ENCODE peak calls at places on chromosomes 13 and 19, in nine cellular contexts. One of them, this sample, is unnamed.

GRCh38 chr19:15124572-15125231 is 17.5 kb downstream of the SYDE1 start:
- DNase-seq in brain microvascular endothelial cell: no peak
- DNase-seq in GM06990: peak; percentile 35
- DNase-seq in breast epithelium: no peak
- DNase-seq in prostate gland: peak; percentile 15
- DNase-seq in endodermal cell: no peak
- DNase-seq in dorsolateral prefrontal cortex: peak; percentile 37
- DNase-seq in pancreas: peak; percentile 90
- DNase-seq in right atrium auricular region: no peak
- DNase-seq in this sample: no peak

GRCh38 chr19:3065675-3066357 is 3.5 kb upstream of the TLE5 start:
- DNase-seq in brain microvascular endothelial cell: no peak
- DNase-seq in GM06990: peak; percentile 87
- DNase-seq in breast epithelium: no peak
- DNase-seq in prostate gland: no peak
- DNase-seq in endodermal cell: no peak
- DNase-seq in dorsolateral prefrontal cortex: no peak
- DNase-seq in pancreas: peak; percentile 80
- DNase-seq in right atrium auricular region: no peak
- DNase-seq in this sample: no peak

GRCh38 chr13:64428196-64428595 is 2801.9 kb downstream of the PCDH9 start:
- DNase-seq in brain microvascular endothelial cell: no peak
- DNase-seq in GM06990: no peak
- DNase-seq in breast epithelium: no peak
- DNase-seq in prostate gland: no peak
- DNase-seq in endodermal cell: no peak
- DNase-seq in dorsolateral prefrontal cortex: no peak
- DNase-seq in pancreas: no peak
- DNase-seq in right atrium auricular region: no peak
- DNase-seq in this sample: peak; percentile 54

GRCh38 chr19:43555185-43555770 is 20.0 kb downstream of the XRCC1 start:
- DNase-seq in brain microvascular endothelial cell: peak; percentile 68
- DNase-seq in GM06990: no peak
- DNase-seq in breast epithelium: no peak
- DNase-seq in prostate gland: peak; percentile 68
- DNase-seq in endodermal cell: peak; percentile 97
- DNase-seq in dorsolateral prefrontal cortex: peak; percentile 77
- DNase-seq in pancreas: no peak
- DNase-seq in right atrium auricular region: peak; percentile 64
- DNase-seq in this sample: no peak

GRCh38 chr13:48393698-48394085 is 19.2 kb downstream of the LPAR6 start:
- DNase-seq in brain microvascular endothelial cell: no peak
- DNase-seq in GM06990: no peak
- DNase-seq in breast epithelium: no peak
- DNase-seq in prostate gland: no peak
- DNase-seq in endodermal cell: no peak
- DNase-seq in dorsolateral prefrontal cortex: no peak
- DNase-seq in pancreas: no peak
- DNase-seq in right atrium auricular region: no peak
- DNase-seq in this sample: no peak

GRCh38 chr13:99988469-99989375 is 7.1 kb downstream of the ZIC2 start:
- DNase-seq in brain microvascular endothelial cell: no peak
- DNase-seq in GM06990: no peak
- DNase-seq in breast epithelium: no peak
- DNase-seq in prostate gland: no peak
- DNase-seq in endodermal cell: peak; percentile 88
- DNase-seq in dorsolateral prefrontal cortex: no peak
- DNase-seq in pancreas: no peak
- DNase-seq in right atrium auricular region: no peak
- DNase-seq in this sample: no peak

GRCh38 chr13:29716493-29716892 is 121.0 kb upstream of the SLC7A1 start:
- DNase-seq in brain microvascular endothelial cell: no peak
- DNase-seq in GM06990: no peak
- DNase-seq in breast epithelium: no peak
- DNase-seq in prostate gland: no peak
- DNase-seq in endodermal cell: no peak
- DNase-seq in dorsolateral prefrontal cortex: no peak
- DNase-seq in pancreas: no peak
- DNase-seq in right atrium auricular region: no peak
- DNase-seq in this sample: no peak

GRCh38 chr19:41691268-41691970 is 3.3 kb upstream of the CEACAM7 start:
- DNase-seq in brain microvascular endothelial cell: no peak
- DNase-seq in GM06990: no peak
- DNase-seq in breast epithelium: no peak
- DNase-seq in prostate gland: no peak
- DNase-seq in endodermal cell: peak; percentile 87
- DNase-seq in dorsolateral prefrontal cortex: no peak
- DNase-seq in pancreas: no peak
- DNase-seq in right atrium auricular region: peak; percentile 9
- DNase-seq in this sample: no peak

GRCh38 chr19:6087074-6087506 is 23.2 kb downstream of the RFX2 start:
- DNase-seq in brain microvascular endothelial cell: no peak
- DNase-seq in GM06990: peak; percentile 67
- DNase-seq in breast epithelium: no peak
- DNase-seq in prostate gland: no peak
- DNase-seq in endodermal cell: peak; percentile 69
- DNase-seq in dorsolateral prefrontal cortex: no peak
- DNase-seq in pancreas: no peak
- DNase-seq in right atrium auricular region: no peak
- DNase-seq in this sample: no peak

GRCh38 chr13:30580852-30581502 is 36.7 kb upstream of the USPL1 start:
- DNase-seq in brain microvascular endothelial cell: no peak
- DNase-seq in GM06990: no peak
- DNase-seq in breast epithelium: no peak
- DNase-seq in prostate gland: no peak
- DNase-seq in endodermal cell: no peak
- DNase-seq in dorsolateral prefrontal cortex: no peak
- DNase-seq in pancreas: no peak
- DNase-seq in right atrium auricular region: no peak
- DNase-seq in this sample: no peak

GRCh38 chr13:48158290-48158689 is 63.4 kb upstream of the MED4 start:
- DNase-seq in brain microvascular endothelial cell: no peak
- DNase-seq in GM06990: no peak
- DNase-seq in breast epithelium: no peak
- DNase-seq in prostate gland: peak; percentile 32
- DNase-seq in endodermal cell: no peak
- DNase-seq in dorsolateral prefrontal cortex: no peak
- DNase-seq in pancreas: no peak
- DNase-seq in right atrium auricular region: no peak
- DNase-seq in this sample: no peak

GRCh38 chr19:17579523-17580244 is 24.2 kb downstream of the COLGALT1 start:
- DNase-seq in brain microvascular endothelial cell: peak; percentile 40
- DNase-seq in GM06990: peak; percentile 75
- DNase-seq in breast epithelium: no peak
- DNase-seq in prostate gland: no peak
- DNase-seq in endodermal cell: peak; percentile 96
- DNase-seq in dorsolateral prefrontal cortex: no peak
- DNase-seq in pancreas: peak; percentile 57
- DNase-seq in right atrium auricular region: no peak
- DNase-seq in this sample: no peak

GRCh38 chr13:20679879-20680278 is 23.6 kb upstream of the IL17D start:
- DNase-seq in brain microvascular endothelial cell: no peak
- DNase-seq in GM06990: no peak
- DNase-seq in breast epithelium: no peak
- DNase-seq in prostate gland: no peak
- DNase-seq in endodermal cell: no peak
- DNase-seq in dorsolateral prefrontal cortex: no peak
- DNase-seq in pancreas: no peak
- DNase-seq in right atrium auricular region: no peak
- DNase-seq in this sample: no peak

GRCh38 chr19:16594681-16595091 is 22.5 kb upstream of the SLC35E1 start:
- DNase-seq in brain microvascular endothelial cell: no peak
- DNase-seq in GM06990: no peak
- DNase-seq in breast epithelium: no peak
- DNase-seq in prostate gland: no peak
- DNase-seq in endodermal cell: no peak
- DNase-seq in dorsolateral prefrontal cortex: no peak
- DNase-seq in pancreas: peak; percentile 21
- DNase-seq in right atrium auricular region: no peak
- DNase-seq in this sample: no peak

GRCh38 chr13:96388598-96388997 is 298.7 kb downstream of the HS6ST3 start:
- DNase-seq in brain microvascular endothelial cell: no peak
- DNase-seq in GM06990: no peak
- DNase-seq in breast epithelium: no peak
- DNase-seq in prostate gland: no peak
- DNase-seq in endodermal cell: peak; percentile 75
- DNase-seq in dorsolateral prefrontal cortex: no peak
- DNase-seq in pancreas: no peak
- DNase-seq in right atrium auricular region: no peak
- DNase-seq in this sample: no peak
- H3K4me3 ChIP-seq in brain microvascular endothelial cell: no peak overlapping the region
- H3K4me3 ChIP-seq in GM06990: no peak overlapping the region
- H3K4me3 ChIP-seq in breast epithelium: no peak overlapping the region
- H3K4me3 ChIP-seq in prostate gland: no peak overlapping the region
- H3K4me3 ChIP-seq in endodermal cell: no peak overlapping the region
- H3K4me3 ChIP-seq in dorsolateral prefrontal cortex: no peak overlapping the region
- H3K4me3 ChIP-seq in pancreas: no peak overlapping the region
- H3K4me3 ChIP-seq in right atrium auricular region: no peak overlapping the region
- H3K4me3 ChIP-seq in this sample: no peak overlapping the region

GRCh38 chr19:32863301-32863700 is 6.3 kb downstream of the SLC7A9 start:
- DNase-seq in brain microvascular endothelial cell: no peak
- DNase-seq in GM06990: no peak
- DNase-seq in breast epithelium: no peak
- DNase-seq in prostate gland: no peak
- DNase-seq in endodermal cell: no peak
- DNase-seq in dorsolateral prefrontal cortex: no peak
- DNase-seq in pancreas: no peak
- DNase-seq in right atrium auricular region: no peak
- DNase-seq in this sample: no peak
- H3K27me3 ChIP-seq in brain microvascular endothelial cell: no peaks in the 10 kb centered on the region
- H3K27me3 ChIP-seq in GM06990: no peaks in the 10 kb centered on the region
- H3K27me3 ChIP-seq in breast epithelium: no peaks in the 10 kb centered on the region
- H3K27me3 ChIP-seq in prostate gland: no peaks in the 10 kb centered on the region
- H3K27me3 ChIP-seq in endodermal cell: no peaks in the 10 kb centered on the region
- H3K27me3 ChIP-seq in dorsolateral prefrontal cortex: no peaks in the 10 kb centered on the region
- H3K27me3 ChIP-seq in pancreas: no peaks in the 10 kb centered on the region
- H3K27me3 ChIP-seq in right atrium auricular region: no peaks in the 10 kb centered on the region
- H3K27me3 ChIP-seq in this sample: no peaks in the 10 kb centered on the region

GRCh38 chr19:55640043-55640576 is 692 bp upstream of the ZNF580 start:
- DNase-seq in brain microvascular endothelial cell: peak; percentile 53
- DNase-seq in GM06990: peak; percentile 88
- DNase-seq in breast epithelium: no peak
- DNase-seq in prostate gland: peak; percentile 32
- DNase-seq in endodermal cell: peak; percentile 87
- DNase-seq in dorsolateral prefrontal cortex: no peak
- DNase-seq in pancreas: peak; percentile 87
- DNase-seq in right atrium auricular region: no peak
- DNase-seq in this sample: no peak
- TF ChIP-seq CTCF in brain microvascular endothelial cell: peak; percentile 53
- TF ChIP-seq CTCF in GM06990: peak; percentile 52
- TF ChIP-seq CTCF in breast epithelium: peak; percentile 33
- TF ChIP-seq CTCF in prostate gland: peak; percentile 52
- TF ChIP-seq CTCF in endodermal cell: no peak
- TF ChIP-seq CTCF in dorsolateral prefrontal cortex: peak; percentile 54
- TF ChIP-seq CTCF in pancreas: no peak
- TF ChIP-seq CTCF in right atrium auricular region: no peak
- TF ChIP-seq CTCF in this sample: peak; percentile 60

GRCh38 chr19:14089662-14090508 is 666 bp downstream of the SAMD1 start:
- DNase-seq in brain microvascular endothelial cell: peak; percentile 35
- DNase-seq in GM06990: peak; percentile 81
- DNase-seq in breast epithelium: no peak
- DNase-seq in prostate gland: no peak
- DNase-seq in endodermal cell: peak; percentile 71
- DNase-seq in dorsolateral prefrontal cortex: no peak
- DNase-seq in pancreas: peak; percentile 87
- DNase-seq in right atrium auricular region: no peak
- DNase-seq in this sample: no peak
- H3K4me3 ChIP-seq in brain microvascular endothelial cell: peak overlapping the region; percentile 49
- H3K4me3 ChIP-seq in GM06990: peak overlapping the region; percentile 69
- H3K4me3 ChIP-seq in breast epithelium: peak overlapping the region; percentile 90
- H3K4me3 ChIP-seq in prostate gland: peak overlapping the region; percentile 82
- H3K4me3 ChIP-seq in endodermal cell: peak overlapping the region; percentile 81
- H3K4me3 ChIP-seq in dorsolateral prefrontal cortex: peak overlapping the region; percentile 83
- H3K4me3 ChIP-seq in pancreas: peak overlapping the region; percentile 79
- H3K4me3 ChIP-seq in right atrium auricular region: peak overlapping the region; percentile 70
- H3K4me3 ChIP-seq in this sample: peak overlapping the region; percentile 78

GRCh38 chr13:111095031-111095840 is 19.9 kb upstream of the ARHGEF7 start:
- DNase-seq in brain microvascular endothelial cell: no peak
- DNase-seq in GM06990: no peak
- DNase-seq in breast epithelium: no peak
- DNase-seq in prostate gland: no peak
- DNase-seq in endodermal cell: no peak
- DNase-seq in dorsolateral prefrontal cortex: no peak
- DNase-seq in pancreas: peak; percentile 48
- DNase-seq in right atrium auricular region: no peak
- DNase-seq in this sample: no peak
- H3K27me3 ChIP-seq in brain microvascular endothelial cell: peaks cover 6% of the 10 kb centered on the region
- H3K27me3 ChIP-seq in GM06990: peaks cover 3% of the 10 kb centered on the region
- H3K27me3 ChIP-seq in breast epithelium: peaks cover 50% of the 10 kb centered on the region
- H3K27me3 ChIP-seq in prostate gland: peaks cover 2% of the 10 kb centered on the region
- H3K27me3 ChIP-seq in endodermal cell: peaks cover 5% of the 10 kb centered on the region
- H3K27me3 ChIP-seq in dorsolateral prefrontal cortex: no peaks in the 10 kb centered on the region
- H3K27me3 ChIP-seq in pancreas: no peaks in the 10 kb centered on the region
- H3K27me3 ChIP-seq in right atrium auricular region: no peaks in the 10 kb centered on the region
- H3K27me3 ChIP-seq in this sample: peaks cover 16% of the 10 kb centered on the region